ENCODE peak calls at places on chromosomes 2 and 18, in six cellular contexts. K is activated CD8-positive, alpha-beta memory T cell treated with anti-CD3 and anti-CD28 coated beads for 24 hours; M is DMS79; L is pons; X is NCI-H1436; H is progenitor cell of endocrine pancreas. J is an unnamed sample.

GRCh38 chr2:1685957-1686783 is 58.1 kb downstream of the PXDN start:
- DNase-seq in H (no peak), X (no peak), L (no peak), M (no peak), K (no peak), J (no peak)

GRCh38 chr2:20356042-20356441 is 5.4 kb upstream of the PUM2 start:
- DNase-seq in X (no peak), K (no peak), M (peak; percentile 98), L (no peak), H (no peak), J (no peak)

GRCh38 chr2:182330451-182331325 is 96.1 kb downstream of the PDE1A start:
- DNase-seq in L (no peak), H (no peak), K (no peak), X (no peak), M (no peak), J (no peak)

GRCh38 chr2:157497603-157498314 is 53.9 kb upstream of the CYTIP start:
- DNase-seq in H (no peak), X (peak; percentile 50), K (no peak), M (peak; percentile 6), L (peak; percentile 52), J (peak; percentile 48)

GRCh38 chr2:182248362-182248761 is 178.5 kb downstream of the PDE1A start:
- DNase-seq in H (no peak), L (no peak), M (no peak), X (no peak), K (no peak), J (no peak)

GRCh38 chr2:85212846-85213245 is 79.7 kb downstream of the TCF7L1 start:
- DNase-seq in K (no peak), H (no peak), L (no peak), X (no peak), M (no peak), J (no peak)

GRCh38 chr2:38462121-38462634 is 85.1 kb upstream of the ATL2 start:
- DNase-seq in X (no peak), K (peak; percentile 58), L (no peak), M (no peak), H (no peak), J (no peak)

GRCh38 chr2:199457147-199458016 is at the start of gene SATB2:
- DNase-seq in X (peak; percentile 67), M (no peak), L (no peak), H (peak; percentile 30), K (no peak), J (no peak)

GRCh38 chr2:66461751-66462150 is 26.8 kb downstream of the MEIS1 start:
- DNase-seq in M (no peak), X (no peak), L (no peak), K (no peak), H (no peak), J (no peak)

GRCh38 chr2:224195954-224196571 is 157.0 kb upstream of the SERPINE2 start:
- DNase-seq in X (no peak), K (no peak), L (peak; percentile 95), H (no peak), M (no peak), J (no peak)

GRCh38 chr18:66724664-66725356 is 120.9 kb upstream of the CDH19 start:
- DNase-seq in M (peak; percentile 12), X (no peak), H (no peak), K (no peak), L (no peak), J (no peak)

GRCh38 chr2:218274586-218274985 is 4.3 kb downstream of the PNKD start:
- DNase-seq in X (no peak), K (no peak), M (no peak), L (no peak), H (no peak), J (no peak)

GRCh38 chr2:175025946-175026345 is 20.8 kb upstream of the CHN1 start:
- DNase-seq in X (no peak), H (no peak), M (no peak), K (no peak), L (no peak), J (no peak)

GRCh38 chr18:74604774-74605173 is 7.1 kb downstream of the ZNF407 start:
- DNase-seq in L (no peak), K (no peak), H (no peak), X (no peak), M (no peak), J (no peak)

GRCh38 chr2:43220229-43220981 is 6.0 kb downstream of the ZFP36L2 start:
- DNase-seq in L (peak; percentile 83), X (no peak), H (no peak), M (no peak), K (no peak), J (no peak)

GRCh38 chr2:219538488-219539294 is 4.9 kb downstream of the CHPF start:
- DNase-seq in M (no peak), L (no peak), K (no peak), H (no peak), X (no peak), J (no peak)

GRCh38 chr18:11994346-11994707 is 13.0 kb downstream of the IMPA2 start:
- DNase-seq in M (no peak), K (no peak), X (no peak), L (no peak), H (no peak), J (no peak)

GRCh38 chr2:172253190-172254052 is 150.7 kb upstream of the DLX2 start:
- DNase-seq in L (no peak), H (no peak), M (no peak), X (no peak), K (peak; percentile 87), J (no peak)

GRCh38 chr18:56309104-56309503 is 329.3 kb downstream of the TXNL1 start:
- DNase-seq in L (no peak), M (no peak), K (no peak), H (no peak), X (no peak), J (no peak)

GRCh38 chr2:219542931-219543595 is 546 bp downstream of the CHPF start:
- DNase-seq in M (no peak), K (no peak), H (no peak), L (no peak), X (no peak), J (no peak)

GRCh38 chr2:36366491-36367120 is 11.0 kb downstream of the CRIM1 start:
- DNase-seq in H (no peak), K (no peak), M (no peak), L (no peak), X (no peak), J (no peak)